ENCODE peak calls at places on chromosomes 3 and 15, in seven cellular contexts. K is kidney glomerular epithelial cell, A is progenitor cell of endocrine pancreas, Q is hepatic stellate cell, U is hypothalamus, B is EH, X is stromal cell of bone marrow. C is an unnamed sample.

GRCh38 chr3:159866201-159866746 is 122.4 kb upstream of the IL12A start:
- DNase-seq in A (no peak), X (no peak), U (no peak), K (no peak), B (peak; percentile 62), Q (no peak), C (no peak)

GRCh38 chr3:150235799-150236198 is 172.3 kb upstream of the TSC22D2 start:
- DNase-seq in A (no peak), X (peak; percentile 88), U (no peak), K (peak; percentile 34), Q (peak; percentile 59), B (peak; percentile 96), C (no peak)

GRCh38 chr3:144821583-144821982 is 850.0 kb downstream of the DIPK2A start:
- DNase-seq in Q (no peak), X (peak; percentile 23), A (no peak), U (no peak), B (no peak), K (no peak), C (no peak)

GRCh38 chr15:64274541-64274940 is 81.4 kb downstream of the CSNK1G1 start:
- DNase-seq in B (no peak), X (no peak), Q (no peak), K (no peak), A (no peak), U (no peak), C (no peak)

GRCh38 chr15:25718597-25718996 is 144.5 kb downstream of the ATP10A start:
- DNase-seq in Q (no peak), K (no peak), X (no peak), A (no peak), B (no peak), U (no peak), C (no peak)

GRCh38 chr3:59817511-59817910 is 767.7 kb upstream of the CFAP20DC start:
- DNase-seq in A (no peak), K (no peak), B (no peak), Q (no peak), U (no peak), X (no peak), C (no peak)

GRCh38 chr3:69251078-69251805 is 128.8 kb upstream of the LMOD3 start:
- DNase-seq in U (no peak), A (no peak), X (no peak), B (no peak), K (no peak), Q (no peak), C (no peak)

GRCh38 chr15:38707802-38708671 is 143.4 kb upstream of the RASGRP1 start:
- DNase-seq in B (peak; percentile 82), K (peak; percentile 60), U (peak; percentile 1), Q (peak; percentile 27), X (no peak), A (peak; percentile 18), C (peak; percentile 42)

GRCh38 chr3:25257026-25257425 is 171.0 kb upstream of the RARB start:
- DNase-seq in K (peak; percentile 37), A (no peak), U (no peak), B (peak; percentile 87), Q (no peak), X (no peak), C (no peak)

GRCh38 chr3:155325263-155325835 is 31.9 kb upstream of the STRIT1 start:
- DNase-seq in U (no peak), Q (no peak), X (no peak), B (no peak), A (no peak), K (no peak), C (no peak)

GRCh38 chr3:194838236-194838635 is 152.6 kb downstream of the FAM43A start:
- DNase-seq in X (no peak), B (no peak), Q (no peak), A (no peak), U (no peak), K (no peak), C (no peak)

GRCh38 chr3:66392966-66393485 is 107.8 kb downstream of the LRIG1 start:
- DNase-seq in Q (no peak), A (no peak), X (no peak), K (no peak), U (no peak), B (no peak), C (no peak)

GRCh38 chr3:4994823-4995499 is 15.7 kb downstream of the BHLHE40 start:
- DNase-seq in U (peak; percentile 67), X (peak; percentile 92), Q (peak; percentile 84), K (peak; percentile 92), B (peak; percentile 92), A (no peak), C (no peak)

GRCh38 chr15:63135804-63136203 is 14.1 kb downstream of the LACTB start:
- DNase-seq in K (peak; percentile 69), X (peak; percentile 85), Q (no peak), U (no peak), A (no peak), B (peak; percentile 88), C (no peak)

GRCh38 chr3:45236964-45237363 is 10.9 kb upstream of the TMEM158 start:
- DNase-seq in Q (no peak), K (no peak), A (no peak), B (no peak), U (no peak), X (no peak), C (no peak)

GRCh38 chr3:126321490-126321889 is 35.7 kb downstream of the KLF15 start:
- DNase-seq in A (no peak), X (no peak), Q (no peak), K (no peak), U (no peak), B (no peak), C (no peak)

GRCh38 chr3:175338775-175339535 is 479.8 kb downstream of the NAALADL2 start:
- DNase-seq in B (peak; percentile 95), A (no peak), Q (peak; percentile 4), K (peak; percentile 6), U (no peak), X (peak; percentile 60), C (peak; percentile 37)

GRCh38 chr3:18657858-18658820 is 233.0 kb upstream of the SATB1 start:
- DNase-seq in B (no peak), A (no peak), U (no peak), X (no peak), Q (no peak), K (no peak), C (no peak)

GRCh38 chr3:188643736-188644135 is 489.8 kb downstream of the LPP start:
- DNase-seq in U (no peak), A (no peak), Q (no peak), B (no peak), K (no peak), X (no peak), C (no peak)

C was measured in T47D.